ENCODE peak calls at places on chromosomes 16 and 17, in ten cellular contexts. E is stomach; K is stimulated activated CD8-positive, alpha-beta memory T cell treated with anti-CD3 and anti-CD28 coated beads, Interleukin-7, amount 100 ng/mL, for 1 hour; S is nucleus accumbens; C is Kasumi-1; H is EL; O is NCI-H460; X is NCI-H2029; B is activated naive CD4-positive, alpha-beta T cell; U is hypothalamus. D is an unnamed sample.
A peak's percentile ranks its signal among the peaks of the same experiment; 100 is the strongest.

GRCh38 chr16:66810391-66810790 is 9.0 kb upstream of the TERB1 start:
- DNase-seq in E (no peak), K (no peak), S (no peak), C (no peak), H (no peak), O (no peak), X (no peak), B (no peak), U (no peak), D (no peak)

GRCh38 chr17:59619313-59620063 is at the start of gene CLTC:
- DNase-seq in E (peak; percentile 92), K (peak; percentile 78), S (peak; percentile 95), C (peak; percentile 100), H (peak; percentile 98), O (peak; percentile 96), X (peak; percentile 88), B (peak; percentile 83), U (peak; percentile 92), D (peak; percentile 81)

GRCh38 chr17:69525920-69526841 is 111.7 kb downstream of the MAP2K6 start:
- DNase-seq in E (peak; percentile 37), K (no peak), S (no peak), C (peak; percentile 81), H (peak; percentile 70), O (peak; percentile 62), X (no peak), B (no peak), U (peak; percentile 23), D (peak; percentile 48)

GRCh38 chr17:81515530-81516041 is 3.0 kb upstream of the ACTG1 start:
- DNase-seq in E (no peak), K (no peak), S (no peak), C (no peak), H (no peak), O (no peak), X (no peak), B (no peak), U (no peak), D (no peak)

GRCh38 chr17:38702900-38703741 is 2.0 kb upstream of the MLLT6 start:
- DNase-seq in E (peak; percentile 39), K (no peak), S (no peak), C (peak; percentile 35), H (no peak), O (no peak), X (no peak), B (no peak), U (no peak), D (no peak)

GRCh38 chr16:86508947-86509758 is 1.2 kb upstream of the FOXF1 start:
- DNase-seq in E (no peak), K (no peak), S (no peak), C (no peak), H (peak; percentile 83), O (peak; percentile 29), X (no peak), B (no peak), U (no peak), D (no peak)

GRCh38 chr17:2087597-2088211 is 32.8 kb downstream of the HIC1 start:
- DNase-seq in E (no peak), K (no peak), S (no peak), C (peak; percentile 87), H (no peak), O (no peak), X (no peak), B (no peak), U (no peak), D (no peak)

GRCh38 chr17:3005696-3006095 is 57.7 kb downstream of the OR1D5 start:
- DNase-seq in E (no peak), K (no peak), S (no peak), C (no peak), H (no peak), O (no peak), X (no peak), B (no peak), U (no peak), D (no peak)

GRCh38 chr17:28738680-28739384 is 5.0 kb upstream of the TRAF4 start:
- DNase-seq in E (no peak), K (no peak), S (no peak), C (no peak), H (no peak), O (no peak), X (no peak), B (no peak), U (no peak), D (no peak)

GRCh38 chr17:82031303-82031884 is at the start of gene RAC3:
- DNase-seq in E (no peak), K (no peak), S (no peak), C (peak; percentile 39), H (peak; percentile 41), O (no peak), X (no peak), B (no peak), U (no peak), D (no peak)

GRCh38 chr16:9270424-9270823 is 179.0 kb downstream of the HAPSTR1 start:
- DNase-seq in E (no peak), K (no peak), S (no peak), C (no peak), H (no peak), O (no peak), X (no peak), B (no peak), U (no peak), D (no peak)

GRCh38 chr16:11604783-11605563 is 18.3 kb upstream of the LITAF start:
- DNase-seq in E (no peak), K (no peak), S (no peak), C (no peak), H (no peak), O (no peak), X (no peak), B (no peak), U (no peak), D (no peak)

GRCh38 chr17:20271016-20271610 is 196.2 kb downstream of the LGALS9B start:
- DNase-seq in E (no peak), K (no peak), S (no peak), C (no peak), H (no peak), O (no peak), X (no peak), B (no peak), U (no peak), D (no peak)

GRCh38 chr16:89033304-89033703 is 56.3 kb upstream of the CBFA2T3 start:
- DNase-seq in E (no peak), K (no peak), S (no peak), C (no peak), H (no peak), O (no peak), X (no peak), B (no peak), U (no peak), D (no peak)

GRCh38 chr17:511833-512251 is 159.2 kb upstream of the RPH3AL start:
- DNase-seq in E (no peak), K (no peak), S (no peak), C (no peak), H (peak; percentile 83), O (no peak), X (no peak), B (no peak), U (no peak), D (no peak)

GRCh38 chr16:84391151-84391873 is 23.0 kb downstream of the ATP2C2 start:
- DNase-seq in E (no peak), K (no peak), S (peak; percentile 27), C (no peak), H (no peak), O (no peak), X (no peak), B (no peak), U (peak; percentile 42), D (no peak)

GRCh38 chr17:19470529-19471261 is 59.7 kb downstream of the RNF112 start:
- DNase-seq in E (peak; percentile 35), K (no peak), S (no peak), C (no peak), H (peak; percentile 62), O (no peak), X (peak; percentile 31), B (no peak), U (no peak), D (no peak)

GRCh38 chr16:88773812-88774291 is 11.2 kb downstream of the PIEZO1 start:
- DNase-seq in E (peak; percentile 46), K (no peak), S (no peak), C (no peak), H (peak; percentile 92), O (no peak), X (no peak), B (no peak), U (no peak), D (no peak)

GRCh38 chr17:8066841-8067775 is 20.4 kb downstream of the ALOX12B start:
- DNase-seq in E (no peak), K (no peak), S (no peak), C (no peak), H (no peak), O (no peak), X (no peak), B (no peak), U (no peak), D (no peak)

GRCh38 chr17:77800832-77801231 is 157.7 kb upstream of the TNRC6C start:
- DNase-seq in E (no peak), K (no peak), S (no peak), C (no peak), H (no peak), O (no peak), X (no peak), B (no peak), U (no peak), D (no peak)

GRCh38 chr17:17930674-17931073 is 41.5 kb downstream of the TOM1L2 start:
- DNase-seq in E (no peak), K (no peak), S (no peak), C (no peak), H (no peak), O (no peak), X (no peak), B (no peak), U (no peak), D (no peak)

GRCh38 chr17:74307984-74308773 is 17.8 kb upstream of the KIF19 start:
- DNase-seq in E (no peak), K (no peak), S (no peak), C (peak; percentile 55), H (no peak), O (no peak), X (no peak), B (no peak), U (no peak), D (no peak)

GRCh38 chr16:69567031-69567680 is 1.4 kb downstream of the NFAT5 start:
- DNase-seq in E (no peak), K (no peak), S (no peak), C (peak; percentile 52), H (peak; percentile 7), O (no peak), X (no peak), B (no peak), U (no peak), D (no peak)

GRCh38 chr16:89737341-89738071 is 16.2 kb downstream of the ZNF276 start:
- DNase-seq in E (no peak), K (no peak), S (no peak), C (no peak), H (no peak), O (no peak), X (no peak), B (no peak), U (no peak), D (no peak)

GRCh38 chr17:76772842-76773521 is 35.1 kb downstream of the MFSD11 start:
- DNase-seq in E (no peak), K (peak; percentile 27), S (no peak), C (peak; percentile 71), H (peak; percentile 91), O (no peak), X (peak; percentile 14), B (no peak), U (no peak), D (no peak)

GRCh38 chr17:31521632-31522283 is 130.3 kb downstream of the RAB11FIP4 start:
- DNase-seq in E (no peak), K (no peak), S (no peak), C (no peak), H (no peak), O (no peak), X (no peak), B (no peak), U (no peak), D (no peak)

GRCh38 chr16:89695086-89695874 is 6.2 kb downstream of the SPATA2L start:
- DNase-seq in E (no peak), K (no peak), S (no peak), C (no peak), H (no peak), O (no peak), X (no peak), B (no peak), U (no peak), D (no peak)

GRCh38 chr16:85988723-85989313 is 89.9 kb downstream of the IRF8 start:
- DNase-seq in E (no peak), K (no peak), S (no peak), C (no peak), H (no peak), O (no peak), X (no peak), B (no peak), U (no peak), D (no peak)